ENCODE peak calls at places on chromosomes 7 and 10, in five cellular contexts. E, N, T, M and D are unnamed samples. For H3K9me3 and H3K27me3, the result is how much of the 10 kb centered on the place peaks cover.

GRCh38 chr10:91665842-91666241 is 33.0 kb upstream of the PPP1R3C start:
- DNase-seq in E (no peak), N (no peak), T (no peak), M (no peak), D (no peak)

GRCh38 chr10:124074471-124075109 is 18.8 kb downstream of the CHST15 start:
- DNase-seq in E (no peak), N (no peak), T (no peak), M (no peak), D (no peak)

GRCh38 chr10:94358480-94358879 is 4.3 kb downstream of the NOC3L start:
- DNase-seq in E (no peak), N (no peak), T (no peak), M (no peak), D (peak)

GRCh38 chr7:105765846-105766245 is 110.6 kb downstream of the ATXN7L1 start:
- DNase-seq in E (no peak), N (no peak), T (no peak), M (no peak), D (no peak)

GRCh38 chr10:3226960-3227724 is 54.6 kb upstream of the PITRM1 start:
- DNase-seq in E (no peak), N (no peak), T (no peak), M (no peak), D (no peak)

GRCh38 chr7:100456561-100456957 is 7.5 kb downstream of the SPACDR start:
- DNase-seq in E (no peak), N (no peak), T (no peak), M (no peak), D (no peak)

GRCh38 chr10:47023237-47024045 is 112.2 kb downstream of the PTPN20 start:
- DNase-seq in E (no peak), N (peak), T (no peak), M (no peak), D (no peak)

GRCh38 chr7:43138710-43139601 is 26.5 kb downstream of the HECW1 start:
- DNase-seq in E (no peak), N (no peak), T (no peak), M (no peak), D (no peak)

GRCh38 chr7:77685219-77685618 is 11.0 kb upstream of the RSBN1L start:
- DNase-seq in E (no peak), N (no peak), T (no peak), M (no peak), D (no peak)

GRCh38 chr10:114753126-114753525 is 68.5 kb upstream of the FHIP2A start:
- DNase-seq in E (no peak), N (no peak), T (no peak), M (no peak), D (no peak)

GRCh38 chr7:7333610-7334009 is 151.3 kb downstream of the C1GALT1 start:
- DNase-seq in E (no peak), N (no peak), T (no peak), M (no peak), D (no peak)

GRCh38 chr10:3293536-3294431 is 121.2 kb upstream of the PITRM1 start:
- DNase-seq in E (no peak), N (no peak), T (no peak), M (no peak), D (no peak)

GRCh38 chr10:30999084-30999712 is 32.5 kb downstream of the ZNF438 start:
- DNase-seq in E (no peak), N (no peak), T (no peak), M (no peak), D (no peak)

GRCh38 chr7:50208335-50208982 is 96.1 kb upstream of the IKZF1 start:
- DNase-seq in E (no peak), N (no peak), T (no peak), M (no peak), D (no peak)

GRCh38 chr7:98404840-98405239 is 4.0 kb upstream of the BAIAP2L1 start:
- DNase-seq in E (no peak), N (no peak), T (no peak), M (no peak), D (no peak)

GRCh38 chr7:115533785-115534184 is 496.8 kb downstream of the TFEC start:
- DNase-seq in E (no peak), N (no peak), T (no peak), M (no peak), D (no peak)

GRCh38 chr7:100975391-100975821 is 6.0 kb downstream of the MUC12 start:
- DNase-seq in E (no peak), N (no peak), T (no peak), M (no peak), D (no peak)

GRCh38 chr7:77940647-77941046 is 142.1 kb downstream of the PHTF2 start:
- DNase-seq in E (no peak), N (no peak), T (peak), M (no peak), D (peak)

GRCh38 chr7:116592041-116592355 is 67.2 kb downstream of the CAV1 start:
- DNase-seq in E (no peak), N (no peak), T (no peak), M (no peak), D (no peak)
- H3K4me3 ChIP-seq in E (no peak), N (no peak), T (no peak), M (peak), D (peak)

DNA sequence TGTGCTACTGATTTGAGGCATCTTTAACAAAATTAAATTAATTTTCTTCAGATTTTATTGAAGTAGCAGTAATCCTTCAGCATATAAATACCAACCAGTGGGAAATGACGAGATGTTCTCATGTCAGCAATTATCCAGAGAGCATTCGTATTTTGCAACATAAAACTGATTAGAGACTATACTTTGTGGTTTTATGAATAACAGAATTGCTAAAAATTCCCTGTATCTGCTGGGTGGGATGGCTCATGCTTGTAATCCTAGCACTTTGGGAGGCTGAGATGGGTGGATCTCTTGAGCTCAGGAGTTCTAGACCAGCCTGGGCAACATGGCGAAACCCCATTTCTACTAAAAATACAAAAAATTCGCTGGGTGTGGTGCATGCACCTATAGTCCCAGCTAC is 56.9 kb downstream of the ATAD1 start:
- DNase-seq in E (no peak), N (no peak), T (no peak), M (no peak), D (no peak)
- H3K9me3 ChIP-seq in E (under half), N (under half), T (under half), M (under half), D (under half)

DNA sequence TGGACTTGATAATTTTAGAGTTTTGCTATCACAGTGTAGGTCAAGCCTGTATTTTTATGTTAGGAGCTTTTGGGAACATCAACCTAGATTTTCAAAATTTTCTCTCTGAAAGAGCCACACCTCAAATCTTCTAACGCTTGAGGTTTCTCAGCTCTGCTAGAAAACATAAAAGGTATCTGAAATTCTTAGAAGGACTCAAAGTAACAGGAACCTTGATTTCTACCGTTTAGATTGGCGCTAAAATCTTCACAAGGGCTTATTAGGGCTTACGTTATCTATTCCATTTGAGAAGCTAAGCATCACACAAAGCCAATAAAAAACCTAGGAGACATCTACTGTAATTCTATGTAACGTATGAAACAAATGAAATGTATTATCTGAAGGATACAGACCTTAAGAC is 192.4 kb downstream of the AHR start:
- DNase-seq in E (no peak), N (no peak), T (no peak), M (no peak), D (no peak)
- H3K27me3 ChIP-seq in E (under half), N (under half), T (under half), M (under half), D (under half)

DNA sequence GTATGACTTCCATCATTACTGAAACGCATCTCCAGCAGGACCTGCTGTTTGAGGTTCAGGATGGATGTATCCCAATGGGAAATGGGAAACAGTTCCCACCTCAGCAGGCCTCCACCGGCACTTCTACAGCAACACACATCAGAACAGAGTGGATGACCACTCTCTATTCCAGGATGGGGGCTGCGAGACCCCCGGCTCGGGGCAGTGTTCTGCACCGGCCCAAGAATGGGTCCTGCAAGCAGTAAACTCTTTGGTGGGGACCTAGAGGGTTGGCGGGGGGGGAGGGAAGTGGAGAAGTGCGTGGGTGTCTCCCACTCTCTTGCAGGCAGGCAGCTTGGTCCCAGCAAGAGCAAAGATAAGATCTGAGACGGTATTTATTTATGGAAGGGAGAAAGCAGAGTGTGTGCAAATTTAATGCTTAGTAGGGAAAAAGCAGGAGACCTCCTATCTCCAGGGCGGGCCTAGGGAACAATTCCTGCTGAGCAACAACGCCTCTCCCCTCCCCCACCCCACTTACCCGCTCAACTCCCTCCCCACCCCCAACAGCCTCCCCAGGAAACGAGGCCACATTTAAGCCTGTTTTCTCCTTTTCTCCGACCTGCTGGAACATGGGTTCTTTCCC is 4.0 kb downstream of the SFMBT2 start:
- DNase-seq in E (no peak), N (no peak), T (no peak), M (peak), D (no peak)
- H3K4me3 ChIP-seq in E (peak), N (peak), T (no peak), M (peak), D (no peak)

DNA sequence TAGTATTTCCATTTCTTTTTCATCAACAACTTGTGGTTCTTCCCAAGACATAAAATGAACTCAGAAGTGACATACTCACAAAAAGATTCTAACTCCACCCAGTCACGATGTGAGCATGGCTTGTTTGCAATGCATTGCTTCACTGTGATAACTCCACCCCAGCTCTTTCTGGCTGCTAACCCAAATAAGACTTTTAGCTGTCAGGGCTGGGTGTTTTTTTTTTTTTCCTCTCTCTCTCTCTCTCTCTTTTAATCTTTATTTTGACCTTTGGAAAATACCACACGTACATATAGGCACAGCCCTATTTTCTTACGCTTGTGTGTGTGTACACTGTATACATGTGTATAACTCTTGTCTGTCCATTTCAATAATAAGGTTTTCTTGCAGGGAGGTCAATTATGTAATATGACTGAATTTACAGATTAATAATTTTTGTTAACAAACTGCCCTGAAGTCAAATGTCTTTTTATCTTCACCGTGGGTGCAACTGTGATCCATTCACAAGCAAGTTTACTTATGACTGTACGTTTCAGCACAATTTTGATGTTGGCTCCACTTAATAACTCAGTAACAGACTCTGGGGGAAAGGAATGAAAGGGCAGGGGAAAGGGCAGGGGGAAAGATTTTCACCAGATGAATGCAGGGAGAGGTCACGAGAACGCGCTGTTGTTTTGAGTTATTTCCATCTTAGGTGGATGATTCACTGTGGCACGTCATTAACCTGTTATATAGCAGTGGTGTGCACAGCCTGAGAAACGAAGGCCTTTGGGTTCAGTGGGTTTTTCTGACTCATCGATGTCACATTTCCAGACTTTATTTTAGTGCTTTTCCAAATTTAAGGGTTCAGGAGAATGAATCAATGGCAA is 49.1 kb downstream of the APBB1IP start:
- DNase-seq in E (no peak), N (no peak), T (peak), M (no peak), D (no peak)
- H3K9me3 ChIP-seq in E (under half), N (under half), T (under half), M (under half), D (under half)

GRCh38 chr10:129962092-129962494 is 2.0 kb downstream of the EBF3 start:
- DNase-seq in E (no peak), N (peak), T (no peak), M (no peak), D (no peak)

GRCh38 chr10:129960493-129961273 is 3.4 kb downstream of the EBF3 start:
- DNase-seq in E (no peak), N (peak), T (no peak), M (no peak), D (no peak)

GRCh38 chr10:129962558-129963075 is 1.5 kb downstream of the EBF3 start:
- DNase-seq in E (no peak), N (no peak), T (no peak), M (no peak), D (no peak)

GRCh38 chr10:129959544-129960492 is 4.3 kb downstream of the EBF3 start:
- DNase-seq in E (no peak), N (peak), T (no peak), M (no peak), D (no peak)

DNA sequence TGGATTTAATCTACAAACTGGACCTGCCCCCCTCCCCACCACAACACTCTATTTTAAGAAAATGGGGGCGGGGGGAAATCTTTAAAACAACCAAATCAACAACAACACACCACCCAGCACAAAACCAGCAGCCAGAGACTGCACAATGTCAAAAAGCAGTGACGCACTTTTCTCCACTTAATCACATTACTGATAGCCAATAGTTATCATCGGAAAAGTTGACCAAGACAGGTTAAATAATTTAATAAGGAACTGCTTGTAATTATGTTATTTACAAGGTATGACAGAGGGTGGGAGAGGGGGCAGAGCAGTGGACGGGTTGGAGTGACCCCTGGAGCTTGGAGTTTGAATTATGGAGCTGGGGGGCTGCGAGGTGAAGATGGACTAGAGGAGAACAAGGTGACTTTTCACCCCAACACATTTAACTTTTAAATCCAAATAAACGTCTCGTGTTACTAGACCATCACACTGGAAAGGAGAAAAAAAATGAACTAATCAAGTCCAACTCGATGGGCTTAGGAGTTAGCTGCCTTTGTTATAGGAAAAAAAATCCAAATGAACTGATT is 2.7 kb downstream of the EBF3 start:
- DNase-seq in E (no peak), N (peak), T (no peak), M (no peak), D (no peak)
- H3K27me3 ChIP-seq in E (under half), N (half or more), T (under half), M (under half), D (under half)

GRCh38 chr7:150631084-150631824 is 931 bp downstream of the GIMAP6 start:
- DNase-seq in E (no peak), N (no peak), T (peak), M (peak), D (no peak)
- H3K4me3 ChIP-seq in E (peak), N (peak), T (peak), M (peak), D (no peak)

GRCh38 chr7:56578612-56579011 is 462.4 kb upstream of the NUPR2 start:
- DNase-seq in E (no peak), N (no peak), T (no peak), M (no peak), D (no peak)
- H3K9me3 ChIP-seq in E (under half), N (under half), T (under half), M (under half), D (under half)